ENCODE peak calls at places on chromosomes 4 and X, in five cellular contexts. One of them, this sample, is unnamed.

GRCh38 chr4:7194251-7195137 is 2.2 kb downstream of the SORCS2 start:
- DNase-seq in lower leg skin: peak
- DNase-seq in brain microvascular endothelial cell: no peak
- DNase-seq in nephron progenitor cell: peak
- DNase-seq in progenitor cell of endocrine pancreas: no peak
- DNase-seq in this sample: peak

GRCh38 chr4:168666531-168666930 is 169.7 kb downstream of the PALLD start:
- DNase-seq in lower leg skin: no peak
- DNase-seq in brain microvascular endothelial cell: peak
- DNase-seq in nephron progenitor cell: no peak
- DNase-seq in progenitor cell of endocrine pancreas: no peak
- DNase-seq in this sample: no peak

GRCh38 chr4:1511441-1512041 is 105.3 kb upstream of the NKX1-1 start:
- DNase-seq in lower leg skin: no peak
- DNase-seq in brain microvascular endothelial cell: peak
- DNase-seq in nephron progenitor cell: no peak
- DNase-seq in progenitor cell of endocrine pancreas: no peak
- DNase-seq in this sample: no peak

GRCh38 chr4:75653845-75654503 is 19.2 kb downstream of the G3BP2 start:
- DNase-seq in lower leg skin: no peak
- DNase-seq in brain microvascular endothelial cell: peak
- DNase-seq in nephron progenitor cell: no peak
- DNase-seq in progenitor cell of endocrine pancreas: no peak
- DNase-seq in this sample: no peak

GRCh38 chrX:107731831-107732502 is 43.6 kb downstream of the TSC22D3 start:
- DNase-seq in lower leg skin: peak
- DNase-seq in brain microvascular endothelial cell: peak
- DNase-seq in nephron progenitor cell: peak
- DNase-seq in progenitor cell of endocrine pancreas: no peak
- DNase-seq in this sample: no peak

GRCh38 chr4:39823193-39823592 is 125.3 kb downstream of the UBE2K start:
- DNase-seq in lower leg skin: peak
- DNase-seq in brain microvascular endothelial cell: no peak
- DNase-seq in nephron progenitor cell: no peak
- DNase-seq in progenitor cell of endocrine pancreas: no peak
- DNase-seq in this sample: no peak

GRCh38 chrX:122046226-122046625 is 998.8 kb downstream of the GLUD2 start:
- DNase-seq in lower leg skin: no peak
- DNase-seq in brain microvascular endothelial cell: no peak
- DNase-seq in nephron progenitor cell: no peak
- DNase-seq in progenitor cell of endocrine pancreas: no peak
- DNase-seq in this sample: no peak

GRCh38 chr4:140748171-140748570 is 8.0 kb downstream of the TBC1D9 start:
- DNase-seq in lower leg skin: no peak
- DNase-seq in brain microvascular endothelial cell: no peak
- DNase-seq in nephron progenitor cell: no peak
- DNase-seq in progenitor cell of endocrine pancreas: no peak
- DNase-seq in this sample: no peak

GRCh38 chrX:102846544-102847236 is 90.4 kb upstream of the RAB40AL start:
- DNase-seq in lower leg skin: no peak
- DNase-seq in brain microvascular endothelial cell: peak
- DNase-seq in nephron progenitor cell: no peak
- DNase-seq in progenitor cell of endocrine pancreas: no peak
- DNase-seq in this sample: no peak

DNA sequence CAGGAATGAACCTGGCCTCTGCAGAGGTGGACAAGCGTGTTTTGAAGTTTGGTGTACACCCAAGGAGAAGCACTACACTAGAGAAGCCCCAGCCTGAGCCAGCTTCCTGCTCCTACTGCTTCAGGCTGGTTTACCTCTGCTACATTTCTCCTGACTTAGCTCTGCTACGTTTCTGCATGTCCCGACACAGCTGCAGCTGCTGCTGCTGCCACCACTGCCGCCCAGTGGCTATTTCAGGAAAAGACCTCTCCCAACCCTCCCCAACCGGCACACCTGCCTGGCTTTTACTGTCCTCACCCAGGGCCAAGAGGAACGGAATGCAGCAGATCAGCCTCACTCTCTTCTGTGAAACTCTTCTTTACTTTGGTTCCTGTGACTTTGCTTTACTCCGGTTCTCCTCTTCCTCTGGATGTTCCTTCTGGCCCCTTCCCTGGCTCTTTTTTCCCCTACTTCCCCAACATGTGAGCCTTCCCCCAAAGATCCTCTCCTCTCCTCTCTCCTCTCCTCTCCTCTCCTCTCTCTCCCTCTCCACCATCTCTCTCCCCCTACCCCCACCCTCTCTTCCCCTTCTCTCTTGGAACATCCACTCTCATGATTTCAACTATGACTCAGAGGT is 3.1 kb upstream of the P2RY4 start:
- DNase-seq in lower leg skin: no peak
- DNase-seq in brain microvascular endothelial cell: peak
- DNase-seq in nephron progenitor cell: peak
- DNase-seq in progenitor cell of endocrine pancreas: peak
- DNase-seq in this sample: peak
- TF ChIP-seq CTCF in lower leg skin: no peak
- TF ChIP-seq CTCF in brain microvascular endothelial cell: peak
- TF ChIP-seq CTCF in nephron progenitor cell: peak
- TF ChIP-seq CTCF in progenitor cell of endocrine pancreas: peak
- TF ChIP-seq CTCF in this sample: peak

GRCh38 chr4:103499094-103499493 is 220.7 kb downstream of the TACR3 start:
- DNase-seq in lower leg skin: no peak
- DNase-seq in brain microvascular endothelial cell: no peak
- DNase-seq in nephron progenitor cell: no peak
- DNase-seq in progenitor cell of endocrine pancreas: no peak
- DNase-seq in this sample: no peak
- TF ChIP-seq CTCF in lower leg skin: no peak
- TF ChIP-seq CTCF in brain microvascular endothelial cell: peak
- TF ChIP-seq CTCF in nephron progenitor cell: no peak
- TF ChIP-seq CTCF in progenitor cell of endocrine pancreas: no peak
- TF ChIP-seq CTCF in this sample: no peak

GRCh38 chrX:4944767-4945166 is 1231.3 kb upstream of the PRKX start:
- DNase-seq in lower leg skin: no peak
- DNase-seq in brain microvascular endothelial cell: no peak
- DNase-seq in nephron progenitor cell: no peak
- DNase-seq in progenitor cell of endocrine pancreas: no peak
- DNase-seq in this sample: no peak
- TF ChIP-seq CTCF in lower leg skin: no peak
- TF ChIP-seq CTCF in brain microvascular endothelial cell: no peak
- TF ChIP-seq CTCF in nephron progenitor cell: no peak
- TF ChIP-seq CTCF in progenitor cell of endocrine pancreas: no peak
- TF ChIP-seq CTCF in this sample: no peak

DNA sequence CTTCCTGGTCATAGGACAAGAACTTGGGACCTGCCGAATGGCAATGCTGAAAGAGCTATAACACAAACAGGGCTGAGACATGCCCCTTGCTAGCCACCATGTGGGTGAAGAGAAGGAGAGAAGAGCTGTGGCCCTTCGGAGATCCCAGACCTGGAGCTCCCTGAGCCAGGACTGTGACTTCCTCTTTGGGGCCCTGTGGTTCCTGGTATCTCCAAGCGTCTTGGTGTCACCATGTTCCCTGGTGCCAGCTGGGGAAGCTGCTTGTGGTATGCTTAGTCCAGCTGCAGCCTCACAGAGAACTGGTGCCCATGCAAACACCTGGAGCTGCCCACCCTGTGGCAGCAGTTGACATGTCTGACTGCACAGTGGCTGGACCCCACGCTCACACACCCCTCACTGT is 68.5 kb downstream of the NDNF start:
- DNase-seq in lower leg skin: no peak
- DNase-seq in brain microvascular endothelial cell: no peak
- DNase-seq in nephron progenitor cell: no peak
- DNase-seq in progenitor cell of endocrine pancreas: no peak
- DNase-seq in this sample: no peak
- TF ChIP-seq CTCF in lower leg skin: no peak
- TF ChIP-seq CTCF in brain microvascular endothelial cell: no peak
- TF ChIP-seq CTCF in nephron progenitor cell: no peak
- TF ChIP-seq CTCF in progenitor cell of endocrine pancreas: no peak
- TF ChIP-seq CTCF in this sample: no peak

GRCh38 chr4:20490734-20491133 is 209.5 kb upstream of the PACRGL start:
- DNase-seq in lower leg skin: no peak
- DNase-seq in brain microvascular endothelial cell: no peak
- DNase-seq in nephron progenitor cell: no peak
- DNase-seq in progenitor cell of endocrine pancreas: no peak
- DNase-seq in this sample: no peak
- TF ChIP-seq CTCF in lower leg skin: no peak
- TF ChIP-seq CTCF in brain microvascular endothelial cell: peak
- TF ChIP-seq CTCF in nephron progenitor cell: no peak
- TF ChIP-seq CTCF in progenitor cell of endocrine pancreas: no peak
- TF ChIP-seq CTCF in this sample: peak